ENCODE peak calls at places on chromosomes 12 and 14, in five cellular contexts. One of them, this sample, is unnamed.

GRCh38 chr12:71400481-71400880 is 39.1 kb upstream of the LGR5 start:
- DNase-seq in stomach: no peak
- DNase-seq in pancreas: no peak
- DNase-seq in IMR-90: no peak
- DNase-seq in adrenal gland: no peak
- DNase-seq in this sample: no peak

GRCh38 chr12:12881495-12881894 is 9.9 kb upstream of the GPRC5A start:
- DNase-seq in pancreas: no peak
- DNase-seq in stomach: no peak
- DNase-seq in IMR-90: peak; percentile 79
- DNase-seq in adrenal gland: no peak
- DNase-seq in this sample: no peak

GRCh38 chr12:75709474-75709873 is 198.1 kb upstream of the KRR1 start:
- DNase-seq in adrenal gland: peak; percentile 36
- DNase-seq in pancreas: no peak
- DNase-seq in IMR-90: no peak
- DNase-seq in stomach: no peak
- DNase-seq in this sample: no peak

GRCh38 chr12:27077586-27077985 is 4.8 kb downstream of the C12orf71 start:
- DNase-seq in stomach: no peak
- DNase-seq in pancreas: no peak
- DNase-seq in adrenal gland: no peak
- DNase-seq in IMR-90: no peak
- DNase-seq in this sample: no peak

GRCh38 chr12:16881986-16882385 is 276.0 kb upstream of the LMO3 start:
- DNase-seq in stomach: no peak
- DNase-seq in IMR-90: no peak
- DNase-seq in adrenal gland: no peak
- DNase-seq in pancreas: no peak
- DNase-seq in this sample: no peak

GRCh38 chr12:45290218-45290609 is 74.3 kb downstream of the ANO6 start:
- DNase-seq in stomach: no peak
- DNase-seq in IMR-90: peak; percentile 88
- DNase-seq in adrenal gland: no peak
- DNase-seq in pancreas: no peak
- DNase-seq in this sample: no peak

GRCh38 chr12:55850893-55851292 is 8.2 kb upstream of the MMP19 start:
- DNase-seq in adrenal gland: no peak
- DNase-seq in stomach: no peak
- DNase-seq in pancreas: no peak
- DNase-seq in IMR-90: peak; percentile 42
- DNase-seq in this sample: no peak

GRCh38 chr12:14810953-14811483 is 3.0 kb downstream of the SMCO3 start:
- DNase-seq in IMR-90: peak; percentile 33
- DNase-seq in stomach: no peak
- DNase-seq in adrenal gland: peak; percentile 46
- DNase-seq in pancreas: no peak
- DNase-seq in this sample: no peak

GRCh38 chr12:18462437-18462836 is 201.1 kb downstream of the PIK3C2G start:
- DNase-seq in adrenal gland: peak; percentile 23
- DNase-seq in IMR-90: peak; percentile 79
- DNase-seq in stomach: no peak
- DNase-seq in pancreas: no peak
- DNase-seq in this sample: no peak

GRCh38 chr14:73789996-73790581 is 61.5 kb upstream of the PTGR2 start:
- DNase-seq in IMR-90: peak; percentile 97
- DNase-seq in pancreas: no peak
- DNase-seq in stomach: no peak
- DNase-seq in adrenal gland: peak; percentile 54
- DNase-seq in this sample: peak; percentile 51

GRCh38 chr14:57928732-57929131 is 62.8 kb upstream of the SLC35F4 start:
- DNase-seq in pancreas: no peak
- DNase-seq in adrenal gland: no peak
- DNase-seq in IMR-90: no peak
- DNase-seq in stomach: no peak
- DNase-seq in this sample: no peak

GRCh38 chr12:55972045-55972843 is 1.6 kb upstream of the RAB5B start:
- DNase-seq in IMR-90: peak; percentile 84
- DNase-seq in adrenal gland: peak; percentile 37
- DNase-seq in pancreas: no peak
- DNase-seq in stomach: no peak
- DNase-seq in this sample: no peak

GRCh38 chr12:91778938-91779400 is 366.7 kb downstream of the BTG1 start:
- DNase-seq in stomach: peak; percentile 26
- DNase-seq in pancreas: no peak
- DNase-seq in adrenal gland: peak; percentile 79
- DNase-seq in IMR-90: peak; percentile 88
- DNase-seq in this sample: no peak

GRCh38 chr14:42421377-42422078 is 814.9 kb downstream of the LRFN5 start:
- DNase-seq in IMR-90: no peak
- DNase-seq in pancreas: no peak
- DNase-seq in stomach: no peak
- DNase-seq in adrenal gland: no peak
- DNase-seq in this sample: no peak

GRCh38 chr12:40946612-40947194 is 241.4 kb upstream of the PDZRN4 start:
- DNase-seq in IMR-90: peak; percentile 42
- DNase-seq in pancreas: no peak
- DNase-seq in adrenal gland: no peak
- DNase-seq in stomach: no peak
- DNase-seq in this sample: no peak

GRCh38 chr12:57672801-57673200 is 21.1 kb upstream of the OS9 start:
- DNase-seq in adrenal gland: no peak
- DNase-seq in stomach: no peak
- DNase-seq in pancreas: no peak
- DNase-seq in IMR-90: no peak
- DNase-seq in this sample: no peak

GRCh38 chr12:91690521-91690920 is 455.1 kb downstream of the BTG1 start:
- DNase-seq in adrenal gland: no peak
- DNase-seq in stomach: no peak
- DNase-seq in pancreas: no peak
- DNase-seq in IMR-90: no peak
- DNase-seq in this sample: no peak

GRCh38 chr12:62711626-62712305 is 223.2 kb downstream of the PPM1H start:
- DNase-seq in stomach: no peak
- DNase-seq in pancreas: no peak
- DNase-seq in IMR-90: no peak
- DNase-seq in adrenal gland: no peak
- DNase-seq in this sample: no peak

GRCh38 chr14:103528158-103528511 is 861 bp upstream of the TRMT61A start:
- DNase-seq in adrenal gland: peak; percentile 77
- DNase-seq in stomach: peak; percentile 49
- DNase-seq in pancreas: peak; percentile 64
- DNase-seq in IMR-90: no peak
- DNase-seq in this sample: no peak

GRCh38 chr14:77469041-77469440 is 11.1 kb downstream of the AHSA1 start:
- DNase-seq in IMR-90: no peak
- DNase-seq in pancreas: no peak
- DNase-seq in adrenal gland: no peak
- DNase-seq in stomach: no peak
- DNase-seq in this sample: peak; percentile 32

GRCh38 chr14:105902131-105902898 is 375.9 kb downstream of the TMEM121 start:
- DNase-seq in adrenal gland: no peak
- DNase-seq in pancreas: peak; percentile 35
- DNase-seq in IMR-90: no peak
- DNase-seq in stomach: no peak
- DNase-seq in this sample: no peak

GRCh38 chr14:105907276-105907675 is 380.9 kb downstream of the TMEM121 start:
- DNase-seq in IMR-90: no peak
- DNase-seq in pancreas: peak; percentile 24
- DNase-seq in stomach: no peak
- DNase-seq in adrenal gland: no peak
- DNase-seq in this sample: no peak

GRCh38 chr14:105905456-105905855 is 379.1 kb downstream of the TMEM121 start:
- DNase-seq in pancreas: peak; percentile 37
- DNase-seq in IMR-90: no peak
- DNase-seq in stomach: no peak
- DNase-seq in adrenal gland: no peak
- DNase-seq in this sample: no peak

GRCh38 chr14:105903971-105904370 is 377.6 kb downstream of the TMEM121 start:
- DNase-seq in IMR-90: no peak
- DNase-seq in pancreas: peak; percentile 46
- DNase-seq in stomach: no peak
- DNase-seq in adrenal gland: no peak
- DNase-seq in this sample: no peak

DNA sequence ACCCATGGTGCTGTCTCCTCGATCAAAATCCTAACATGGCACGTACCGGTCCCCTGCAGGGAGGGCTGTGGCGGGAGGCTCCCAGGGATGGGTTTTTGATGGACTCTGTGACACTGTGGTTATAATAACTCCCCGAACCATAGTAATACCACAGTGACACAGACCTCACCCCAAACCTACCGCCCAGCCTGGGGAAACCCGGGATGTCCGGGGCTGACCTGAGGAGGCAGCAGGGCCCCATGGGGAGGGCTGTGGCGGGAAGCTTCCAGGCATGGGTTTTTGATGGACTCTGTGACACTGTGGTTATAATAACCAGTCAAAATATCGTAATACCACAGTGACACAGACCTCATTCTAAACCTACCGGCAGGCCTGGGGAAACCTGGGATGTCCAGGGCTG is 378.0 kb downstream of the TMEM121 start:
- DNase-seq in pancreas: no peak
- DNase-seq in stomach: no peak
- DNase-seq in adrenal gland: no peak
- DNase-seq in IMR-90: no peak
- DNase-seq in this sample: no peak
- H3K9me3 ChIP-seq in pancreas: no peaks in the 10 kb centered on the region
- H3K9me3 ChIP-seq in stomach: no peaks in the 10 kb centered on the region
- H3K9me3 ChIP-seq in adrenal gland: no peaks in the 10 kb centered on the region
- H3K9me3 ChIP-seq in IMR-90: peaks cover 46% of the 10 kb centered on the region
- H3K9me3 ChIP-seq in this sample: no peaks in the 10 kb centered on the region

DNA sequence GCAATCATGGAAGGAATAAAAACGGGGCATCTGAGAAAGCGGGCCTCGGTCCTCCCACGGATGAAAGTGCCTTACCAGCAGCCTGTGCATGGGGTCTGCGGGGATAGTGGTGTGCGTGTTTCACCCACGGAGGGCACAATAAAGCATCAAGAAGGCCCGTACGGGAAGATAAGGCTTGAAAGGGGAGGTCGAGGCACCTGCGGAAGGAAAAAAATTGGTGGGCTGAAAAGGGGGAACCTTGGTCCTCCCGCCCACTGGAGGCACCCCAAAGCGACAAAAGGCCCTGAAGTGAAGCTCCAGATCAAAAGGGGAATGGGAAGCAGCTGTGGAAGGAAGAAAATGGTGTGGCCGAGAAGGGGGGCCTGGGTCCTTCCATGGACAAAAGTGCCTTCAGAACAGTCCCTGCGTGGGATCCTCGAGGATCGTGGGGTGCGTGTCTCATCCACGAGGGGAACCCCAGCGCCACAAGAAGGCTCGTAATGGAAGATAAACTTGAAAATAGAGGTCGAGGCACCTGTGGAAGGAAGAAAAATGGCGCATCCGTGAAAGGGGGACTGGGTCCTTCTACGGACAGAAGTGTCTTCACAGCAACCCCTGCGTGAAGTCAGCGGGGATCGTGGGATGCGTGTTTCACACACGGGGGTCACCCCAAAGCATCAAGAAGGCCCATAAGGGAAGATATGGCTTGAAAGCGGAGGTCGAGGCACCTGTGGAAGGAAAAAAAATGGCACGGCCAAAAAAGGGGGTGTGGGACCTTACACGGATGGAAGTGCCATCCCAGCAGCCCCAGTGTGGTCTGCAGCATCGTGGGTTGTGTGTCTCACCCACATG is 276.9 kb downstream of the ALG10 start:
- DNase-seq in stomach: no peak
- DNase-seq in adrenal gland: no peak
- DNase-seq in pancreas: peak; percentile 19
- DNase-seq in IMR-90: no peak
- DNase-seq in this sample: no peak
- H3K9me3 ChIP-seq in stomach: peaks cover 73% of the 10 kb centered on the region
- H3K9me3 ChIP-seq in adrenal gland: no peaks in the 10 kb centered on the region
- H3K9me3 ChIP-seq in pancreas: no peaks in the 10 kb centered on the region
- H3K9me3 ChIP-seq in IMR-90: peaks cover 79% of the 10 kb centered on the region
- H3K9me3 ChIP-seq in this sample: peaks cover 99% of the 10 kb centered on the region

GRCh38 chr12:131102991-131103609 is 149.4 kb downstream of the ADGRD1 start:
- DNase-seq in adrenal gland: no peak
- DNase-seq in IMR-90: no peak
- DNase-seq in stomach: peak; percentile 26
- DNase-seq in pancreas: no peak
- DNase-seq in this sample: peak; percentile 27
- H3K9me3 ChIP-seq in adrenal gland: no peaks in the 10 kb centered on the region
- H3K9me3 ChIP-seq in IMR-90: peaks cover 46% of the 10 kb centered on the region
- H3K9me3 ChIP-seq in stomach: no peaks in the 10 kb centered on the region
- H3K9me3 ChIP-seq in pancreas: no peaks in the 10 kb centered on the region
- H3K9me3 ChIP-seq in this sample: no peaks in the 10 kb centered on the region

DNA sequence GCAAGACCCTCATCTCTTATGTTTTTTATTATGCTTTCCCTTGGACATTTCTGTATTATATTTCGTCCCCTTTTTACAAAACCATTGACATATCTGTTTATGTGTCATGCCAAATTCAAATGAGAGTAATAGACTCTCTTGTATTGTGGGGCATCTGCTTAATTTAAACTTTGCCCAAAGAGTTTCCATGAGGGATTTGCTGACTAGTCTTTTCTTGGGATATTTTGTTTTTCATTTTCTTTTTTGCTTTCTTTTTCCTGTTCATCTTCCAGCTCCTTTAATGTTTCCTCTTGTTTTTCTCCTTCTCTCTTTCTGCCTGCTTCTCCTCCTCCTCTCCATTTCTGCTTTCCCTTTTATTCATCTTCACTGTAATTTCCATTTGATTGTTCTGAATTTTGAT is 13.8 kb upstream of the ZNF26 start:
- DNase-seq in pancreas: no peak
- DNase-seq in stomach: no peak
- DNase-seq in IMR-90: no peak
- DNase-seq in adrenal gland: no peak
- DNase-seq in this sample: no peak
- H3K9me3 ChIP-seq in pancreas: no peaks in the 10 kb centered on the region
- H3K9me3 ChIP-seq in stomach: peaks cover 33% of the 10 kb centered on the region
- H3K9me3 ChIP-seq in IMR-90: peaks cover 21% of the 10 kb centered on the region
- H3K9me3 ChIP-seq in adrenal gland: no peaks in the 10 kb centered on the region
- H3K9me3 ChIP-seq in this sample: peaks cover 81% of the 10 kb centered on the region

GRCh38 chr14:26703967-26704366 is 106.1 kb upstream of the NOVA1 start:
- DNase-seq in adrenal gland: no peak
- DNase-seq in IMR-90: no peak
- DNase-seq in pancreas: no peak
- DNase-seq in stomach: no peak
- DNase-seq in this sample: no peak
- H3K9me3 ChIP-seq in adrenal gland: no peaks in the 10 kb centered on the region
- H3K9me3 ChIP-seq in IMR-90: no peaks in the 10 kb centered on the region
- H3K9me3 ChIP-seq in pancreas: no peaks in the 10 kb centered on the region
- H3K9me3 ChIP-seq in stomach: no peaks in the 10 kb centered on the region
- H3K9me3 ChIP-seq in this sample: no peaks in the 10 kb centered on the region

GRCh38 chr14:105689722-105690121 is 163.3 kb downstream of the TMEM121 start:
- DNase-seq in adrenal gland: no peak
- DNase-seq in pancreas: no peak
- DNase-seq in stomach: no peak
- DNase-seq in IMR-90: no peak
- DNase-seq in this sample: no peak
- H3K9me3 ChIP-seq in adrenal gland: no peaks in the 10 kb centered on the region
- H3K9me3 ChIP-seq in pancreas: no peaks in the 10 kb centered on the region
- H3K9me3 ChIP-seq in stomach: no peaks in the 10 kb centered on the region
- H3K9me3 ChIP-seq in IMR-90: peaks cover 4% of the 10 kb centered on the region
- H3K9me3 ChIP-seq in this sample: no peaks in the 10 kb centered on the region